ENCODE peak calls at places on chromosomes 11 and 22, in ten cellular contexts. One of them, this sample, is unnamed.

GRCh38 chr11:118953265-118953664 is 2.8 kb upstream of the UPK2 start:
- DNase-seq in activated effector memory CD4-positive, alpha-beta T cell treated with Interleukin-2 at 50 U/mL for 16 hours: no peak
- DNase-seq in PC-3: no peak
- DNase-seq in stromal cell of bone marrow: no peak
- DNase-seq in Karpas-422: peak; percentile 68
- DNase-seq in amniotic stem cell: no peak
- DNase-seq in osteocyte: no peak
- DNase-seq in NCI-H774: peak; percentile 12
- DNase-seq in NCI-H345: peak; percentile 85
- DNase-seq in OCI-M1: no peak
- DNase-seq in this sample: no peak

GRCh38 chr11:85088286-85088685 is 538.9 kb downstream of the DLG2 start:
- DNase-seq in NCI-H345: no peak
- DNase-seq in OCI-M1: no peak
- DNase-seq in NCI-H774: no peak
- DNase-seq in Karpas-422: no peak
- DNase-seq in activated effector memory CD4-positive, alpha-beta T cell treated with Interleukin-2 at 50 U/mL for 16 hours: no peak
- DNase-seq in stromal cell of bone marrow: no peak
- DNase-seq in amniotic stem cell: no peak
- DNase-seq in osteocyte: no peak
- DNase-seq in PC-3: peak; percentile 54
- DNase-seq in this sample: no peak

GRCh38 chr22:32308934-32309333 is 48.7 kb upstream of the RFPL3 start:
- DNase-seq in Karpas-422: no peak
- DNase-seq in OCI-M1: no peak
- DNase-seq in amniotic stem cell: no peak
- DNase-seq in NCI-H345: no peak
- DNase-seq in NCI-H774: no peak
- DNase-seq in activated effector memory CD4-positive, alpha-beta T cell treated with Interleukin-2 at 50 U/mL for 16 hours: no peak
- DNase-seq in PC-3: no peak
- DNase-seq in stromal cell of bone marrow: no peak
- DNase-seq in osteocyte: no peak
- DNase-seq in this sample: no peak

GRCh38 chr22:45572444-45572843 is 69.8 kb downstream of the FBLN1 start:
- DNase-seq in OCI-M1: no peak
- DNase-seq in NCI-H345: no peak
- DNase-seq in Karpas-422: no peak
- DNase-seq in PC-3: peak; percentile 92
- DNase-seq in amniotic stem cell: no peak
- DNase-seq in activated effector memory CD4-positive, alpha-beta T cell treated with Interleukin-2 at 50 U/mL for 16 hours: no peak
- DNase-seq in stromal cell of bone marrow: no peak
- DNase-seq in NCI-H774: no peak
- DNase-seq in osteocyte: no peak
- DNase-seq in this sample: no peak

GRCh38 chr11:12122083-12122482 is 11.7 kb downstream of the MICAL2 start:
- DNase-seq in stromal cell of bone marrow: no peak
- DNase-seq in NCI-H345: peak; percentile 24
- DNase-seq in activated effector memory CD4-positive, alpha-beta T cell treated with Interleukin-2 at 50 U/mL for 16 hours: no peak
- DNase-seq in osteocyte: no peak
- DNase-seq in Karpas-422: peak; percentile 47
- DNase-seq in amniotic stem cell: no peak
- DNase-seq in OCI-M1: no peak
- DNase-seq in PC-3: peak; percentile 43
- DNase-seq in NCI-H774: no peak
- DNase-seq in this sample: no peak

GRCh38 chr22:49618689-49618953 is 209.1 kb downstream of the BRD1 start:
- DNase-seq in NCI-H774: no peak
- DNase-seq in stromal cell of bone marrow: no peak
- DNase-seq in Karpas-422: no peak
- DNase-seq in PC-3: no peak
- DNase-seq in activated effector memory CD4-positive, alpha-beta T cell treated with Interleukin-2 at 50 U/mL for 16 hours: no peak
- DNase-seq in NCI-H345: no peak
- DNase-seq in amniotic stem cell: no peak
- DNase-seq in OCI-M1: no peak
- DNase-seq in osteocyte: no peak
- DNase-seq in this sample: no peak

GRCh38 chr22:36846271-36846670 is 14.5 kb upstream of the NCF4 start:
- DNase-seq in osteocyte: no peak
- DNase-seq in stromal cell of bone marrow: no peak
- DNase-seq in amniotic stem cell: no peak
- DNase-seq in PC-3: no peak
- DNase-seq in Karpas-422: no peak
- DNase-seq in activated effector memory CD4-positive, alpha-beta T cell treated with Interleukin-2 at 50 U/mL for 16 hours: no peak
- DNase-seq in NCI-H774: no peak
- DNase-seq in NCI-H345: no peak
- DNase-seq in OCI-M1: peak; percentile 27
- DNase-seq in this sample: no peak

GRCh38 chr11:371716-372590 is 2.7 kb downstream of the B4GALNT4 start:
- DNase-seq in Karpas-422: no peak
- DNase-seq in PC-3: no peak
- DNase-seq in NCI-H345: no peak
- DNase-seq in activated effector memory CD4-positive, alpha-beta T cell treated with Interleukin-2 at 50 U/mL for 16 hours: no peak
- DNase-seq in osteocyte: no peak
- DNase-seq in OCI-M1: no peak
- DNase-seq in NCI-H774: no peak
- DNase-seq in stromal cell of bone marrow: no peak
- DNase-seq in amniotic stem cell: no peak
- DNase-seq in this sample: no peak

GRCh38 chr22:50017701-50018224 is 5.2 kb upstream of the IL17REL start:
- DNase-seq in Karpas-422: no peak
- DNase-seq in PC-3: no peak
- DNase-seq in OCI-M1: no peak
- DNase-seq in activated effector memory CD4-positive, alpha-beta T cell treated with Interleukin-2 at 50 U/mL for 16 hours: no peak
- DNase-seq in stromal cell of bone marrow: no peak
- DNase-seq in NCI-H345: no peak
- DNase-seq in NCI-H774: no peak
- DNase-seq in osteocyte: no peak
- DNase-seq in amniotic stem cell: no peak
- DNase-seq in this sample: no peak

GRCh38 chr11:57539342-57539741 is 1.9 kb downstream of the SMTNL1 start:
- DNase-seq in amniotic stem cell: no peak
- DNase-seq in PC-3: peak; percentile 7
- DNase-seq in NCI-H774: no peak
- DNase-seq in Karpas-422: no peak
- DNase-seq in activated effector memory CD4-positive, alpha-beta T cell treated with Interleukin-2 at 50 U/mL for 16 hours: no peak
- DNase-seq in osteocyte: no peak
- DNase-seq in OCI-M1: no peak
- DNase-seq in NCI-H345: no peak
- DNase-seq in stromal cell of bone marrow: no peak
- DNase-seq in this sample: no peak

GRCh38 chr11:109697140-109697843 is 275.3 kb downstream of the C11orf87 start:
- DNase-seq in PC-3: peak; percentile 64
- DNase-seq in NCI-H345: no peak
- DNase-seq in amniotic stem cell: peak; percentile 2
- DNase-seq in NCI-H774: peak; percentile 69
- DNase-seq in stromal cell of bone marrow: peak; percentile 35
- DNase-seq in osteocyte: no peak
- DNase-seq in OCI-M1: peak; percentile 83
- DNase-seq in activated effector memory CD4-positive, alpha-beta T cell treated with Interleukin-2 at 50 U/mL for 16 hours: no peak
- DNase-seq in Karpas-422: peak; percentile 92
- DNase-seq in this sample: no peak

GRCh38 chr11:64299847-64300648 is at the start of gene CATSPERZ:
- DNase-seq in amniotic stem cell: no peak
- DNase-seq in NCI-H774: no peak
- DNase-seq in activated effector memory CD4-positive, alpha-beta T cell treated with Interleukin-2 at 50 U/mL for 16 hours: no peak
- DNase-seq in NCI-H345: peak; percentile 25
- DNase-seq in Karpas-422: no peak
- DNase-seq in OCI-M1: no peak
- DNase-seq in stromal cell of bone marrow: no peak
- DNase-seq in PC-3: no peak
- DNase-seq in osteocyte: no peak
- DNase-seq in this sample: no peak

GRCh38 chr11:28083118-28083517 is 24.8 kb downstream of the KIF18A start:
- DNase-seq in NCI-H774: no peak
- DNase-seq in Karpas-422: no peak
- DNase-seq in stromal cell of bone marrow: no peak
- DNase-seq in osteocyte: no peak
- DNase-seq in NCI-H345: no peak
- DNase-seq in amniotic stem cell: no peak
- DNase-seq in OCI-M1: no peak
- DNase-seq in activated effector memory CD4-positive, alpha-beta T cell treated with Interleukin-2 at 50 U/mL for 16 hours: no peak
- DNase-seq in PC-3: no peak
- DNase-seq in this sample: no peak

GRCh38 chr11:36141595-36141994 is 147.6 kb downstream of the COMMD9 start:
- DNase-seq in osteocyte: no peak
- DNase-seq in amniotic stem cell: no peak
- DNase-seq in NCI-H345: no peak
- DNase-seq in PC-3: no peak
- DNase-seq in NCI-H774: peak; percentile 1
- DNase-seq in stromal cell of bone marrow: no peak
- DNase-seq in Karpas-422: no peak
- DNase-seq in OCI-M1: no peak
- DNase-seq in activated effector memory CD4-positive, alpha-beta T cell treated with Interleukin-2 at 50 U/mL for 16 hours: no peak
- DNase-seq in this sample: no peak

GRCh38 chr11:16856022-16856471 is 117.6 kb downstream of the C11orf58 start:
- DNase-seq in stromal cell of bone marrow: no peak
- DNase-seq in NCI-H345: no peak
- DNase-seq in NCI-H774: no peak
- DNase-seq in amniotic stem cell: no peak
- DNase-seq in activated effector memory CD4-positive, alpha-beta T cell treated with Interleukin-2 at 50 U/mL for 16 hours: no peak
- DNase-seq in OCI-M1: no peak
- DNase-seq in osteocyte: no peak
- DNase-seq in PC-3: no peak
- DNase-seq in Karpas-422: no peak
- DNase-seq in this sample: no peak